ENCODE peak calls at places on chromosomes 6 and 20, in ten cellular contexts. P is AG04450, F is HFFc6, C is neural progenitor cell, W is B cell, A is body of pancreas, D is IMR-90, M is cardiac fibroblast, B is uterus, E is epithelial cell of proximal tubule. T is an unnamed sample.

GRCh38 chr20:1308067-1308701 is 20.8 kb downstream of the SDCBP2 start:
- DNase-seq in P (no peak), F (no peak), C (no peak), W (no peak), A (no peak), D (no peak), M (no peak), B (no peak), E (no peak), T (no peak)

GRCh38 chr6:409370-409972 is 17.9 kb downstream of the IRF4 start:
- DNase-seq in P (no peak), F (no peak), C (no peak), W (no peak), A (no peak), D (no peak), M (no peak), B (no peak), E (no peak), T (no peak)

GRCh38 chr6:156720739-156721714 is 56.2 kb upstream of the ARID1B start:
- DNase-seq in P (no peak), F (no peak), C (peak), W (peak), A (peak), D (peak), M (peak), B (peak), E (peak), T (peak)

GRCh38 chr6:21438237-21438985 is 155.1 kb upstream of the SOX4 start:
- DNase-seq in P (no peak), F (no peak), C (no peak), W (peak), A (no peak), D (no peak), M (no peak), B (no peak), E (no peak), T (no peak)

GRCh38 chr6:3356056-3356823 is 97.5 kb downstream of the PSMG4 start:
- DNase-seq in P (no peak), F (peak), C (peak), W (peak), A (peak), D (peak), M (peak), B (peak), E (no peak), T (peak)

GRCh38 chr6:160348552-160349441 is 619 bp downstream of the SLC22A3 start:
- DNase-seq in P (no peak), F (no peak), C (peak), W (no peak), A (peak), D (no peak), M (peak), B (no peak), E (no peak), T (peak)

GRCh38 chr6:132490024-132490423 is 22.9 kb downstream of the STX7 start:
- DNase-seq in P (no peak), F (peak), C (no peak), W (peak), A (no peak), D (no peak), M (peak), B (no peak), E (no peak), T (no peak)

GRCh38 chr6:108080010-108080780 is 5.7 kb upstream of the OSTM1 start:
- DNase-seq in P (no peak), F (peak), C (no peak), W (no peak), A (no peak), D (peak), M (peak), B (no peak), E (no peak), T (no peak)

GRCh38 chr20:21189761-21190523 is 64.1 kb downstream of the KIZ start:
- DNase-seq in P (no peak), F (no peak), C (peak), W (no peak), A (no peak), D (no peak), M (no peak), B (no peak), E (no peak), T (no peak)

GRCh38 chr20:56748476-56749377 is 119.6 kb downstream of the TFAP2C start:
- DNase-seq in P (no peak), F (no peak), C (no peak), W (no peak), A (no peak), D (no peak), M (no peak), B (no peak), E (no peak), T (no peak)

GRCh38 chr20:34522969-34523871 is 7.0 kb downstream of the DYNLRB1 start:
- DNase-seq in P (peak), F (peak), C (peak), W (peak), A (peak), D (peak), M (peak), B (peak), E (no peak), T (peak)

GRCh38 chr20:1674361-1674760 is 16.8 kb upstream of the SIRPG start:
- DNase-seq in P (no peak), F (no peak), C (no peak), W (no peak), A (no peak), D (no peak), M (no peak), B (no peak), E (no peak), T (no peak)

GRCh38 chr6:89022747-89023289 is 57.7 kb upstream of the PNRC1 start:
- DNase-seq in P (no peak), F (peak), C (no peak), W (no peak), A (no peak), D (peak), M (peak), B (no peak), E (peak), T (no peak)

GRCh38 chr6:55003726-55004415 is 157.3 kb downstream of the FAM83B start:
- DNase-seq in P (no peak), F (no peak), C (no peak), W (no peak), A (no peak), D (no peak), M (no peak), B (no peak), E (no peak), T (no peak)

GRCh38 chr6:157274471-157275226 is 48.7 kb downstream of the TMEM242 start:
- DNase-seq in P (no peak), F (peak), C (peak), W (peak), A (peak), D (peak), M (peak), B (peak), E (no peak), T (peak)

GRCh38 chr20:33675127-33675954 is 1.1 kb upstream of the NECAB3 start:
- DNase-seq in P (no peak), F (no peak), C (no peak), W (no peak), A (no peak), D (no peak), M (peak), B (peak), E (no peak), T (no peak)

GRCh38 chr6:118808794-118809668 is 84.9 kb upstream of the ASF1A start:
- DNase-seq in P (no peak), F (no peak), C (no peak), W (peak), A (no peak), D (no peak), M (peak), B (no peak), E (no peak), T (no peak)

GRCh38 chr6:89251976-89252375 is 34.8 kb upstream of the GABRR1 start:
- DNase-seq in P (no peak), F (no peak), C (no peak), W (no peak), A (no peak), D (no peak), M (no peak), B (no peak), E (no peak), T (no peak)

GRCh38 chr20:53867741-53868351 is 202.5 kb downstream of the BCAS1 start:
- DNase-seq in P (no peak), F (no peak), C (peak), W (no peak), A (no peak), D (no peak), M (no peak), B (no peak), E (no peak), T (no peak)

GRCh38 chr6:122459240-122459639 is 12.4 kb downstream of the SERINC1 start:
- DNase-seq in P (no peak), F (no peak), C (no peak), W (no peak), A (no peak), D (peak), M (no peak), B (no peak), E (no peak), T (no peak)

GRCh38 chr6:92945799-92946198 is 473.6 kb downstream of the EPHA7 start:
- DNase-seq in P (no peak), F (no peak), C (no peak), W (no peak), A (no peak), D (no peak), M (peak), B (no peak), E (peak), T (no peak)

GRCh38 chr6:164478426-164478825 is 831.0 kb downstream of the C6orf118 start:
- DNase-seq in P (no peak), F (no peak), C (peak), W (no peak), A (no peak), D (no peak), M (no peak), B (no peak), E (no peak), T (no peak)

GRCh38 chr20:5654557-5654956 is 95.6 kb upstream of the SHLD1 start:
- DNase-seq in P (peak), F (peak), C (no peak), W (no peak), A (no peak), D (peak), M (peak), B (no peak), E (peak), T (no peak)

GRCh38 chr6:125931733-125932450 is 24.7 kb upstream of the HINT3 start:
- DNase-seq in P (no peak), F (no peak), C (no peak), W (no peak), A (no peak), D (peak), M (no peak), B (no peak), E (no peak), T (no peak)

GRCh38 chr6:45786243-45786795 is 229.3 kb downstream of the CLIC5 start:
- DNase-seq in P (no peak), F (no peak), C (peak), W (no peak), A (no peak), D (no peak), M (no peak), B (no peak), E (peak), T (no peak)

GRCh38 chr6:33575211-33575610 is 4.9 kb downstream of the BAK1 start:
- DNase-seq in P (no peak), F (no peak), C (no peak), W (no peak), A (no peak), D (no peak), M (no peak), B (no peak), E (no peak), T (no peak)

GRCh38 chr6:122286512-122286911 is 112.9 kb upstream of the HSF2 start:
- DNase-seq in P (no peak), F (no peak), C (no peak), W (no peak), A (no peak), D (no peak), M (no peak), B (no peak), E (no peak), T (no peak)

GRCh38 chr6:116083052-116083451 is 17.6 kb upstream of the NT5DC1 start:
- DNase-seq in P (no peak), F (no peak), C (no peak), W (no peak), A (no peak), D (no peak), M (no peak), B (no peak), E (no peak), T (no peak)

DNA sequence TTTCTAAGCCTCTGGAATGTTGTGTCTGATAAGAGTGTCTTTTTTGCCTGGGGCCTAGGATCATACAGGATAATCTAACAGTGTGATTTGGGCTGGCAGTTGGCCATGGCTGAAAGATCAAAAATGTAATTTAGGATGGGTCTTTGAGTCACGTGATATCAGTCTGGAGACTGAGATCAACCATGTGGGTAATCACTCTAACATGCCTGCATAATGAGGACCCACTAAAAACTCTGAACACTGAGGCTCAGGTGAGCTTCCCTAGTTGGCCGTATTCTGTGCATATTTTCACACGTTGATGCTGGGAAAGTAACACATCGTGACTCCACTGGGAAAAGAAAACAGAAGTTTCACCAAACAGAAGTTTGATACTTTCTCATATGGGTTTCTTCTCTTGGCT is 6.3 kb upstream of the MMS22L start:
- DNase-seq in P (no peak), F (no peak), C (no peak), W (no peak), A (no peak), D (no peak), M (no peak), B (no peak), E (no peak), T (no peak)
- TF ChIP-seq CTCF in P (no peak), F (no peak), C (no peak), W (no peak), A (no peak), D (no peak), M (no peak), B (no peak), E (no peak), T (no peak)

DNA sequence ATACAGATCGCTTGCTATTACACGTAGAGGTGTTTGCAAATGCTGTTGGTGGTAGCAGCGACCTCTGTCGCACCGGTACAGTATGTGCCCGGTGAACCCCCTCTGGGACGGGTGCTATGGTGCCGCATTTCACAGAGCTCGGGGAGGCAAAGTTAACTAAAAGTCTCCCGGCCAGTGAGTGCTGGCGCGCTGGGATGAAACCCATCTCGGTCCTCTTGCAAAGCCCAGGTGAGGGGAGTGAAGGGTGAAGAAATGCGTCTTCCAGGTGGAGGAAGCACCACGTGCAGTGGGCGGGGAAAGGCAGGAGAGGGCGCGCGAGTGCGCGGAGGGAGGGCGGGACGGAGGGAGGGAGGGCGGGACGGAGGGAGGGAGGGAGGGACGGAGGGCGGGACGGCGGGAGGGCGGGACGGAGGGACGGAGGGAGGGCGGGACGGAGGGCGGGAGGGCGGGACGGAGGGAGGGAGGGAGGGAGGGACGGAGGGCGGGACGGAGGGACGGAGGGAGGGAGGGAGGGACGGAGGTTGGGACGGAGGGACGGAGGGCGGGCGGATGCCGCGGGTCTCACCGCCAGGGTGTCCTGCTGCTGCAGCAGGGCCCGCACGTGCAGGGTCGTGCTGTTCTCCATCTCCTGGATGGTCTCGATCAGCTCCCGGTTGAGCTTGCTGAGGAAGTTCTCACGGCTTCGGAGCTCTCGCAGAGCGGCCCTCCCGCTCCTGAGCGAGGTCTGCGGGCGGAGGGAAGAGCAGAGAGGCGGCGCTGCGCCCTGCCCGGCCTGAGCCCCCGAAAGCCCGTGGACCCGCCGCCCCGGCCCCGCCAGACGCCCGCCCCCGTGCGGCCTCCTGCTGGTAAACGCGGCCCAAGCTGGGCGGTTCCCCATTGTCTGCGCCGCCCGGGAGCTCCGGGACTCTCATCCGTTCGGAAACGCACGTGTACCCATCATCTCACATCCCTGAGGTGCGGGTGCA is 11.7 kb downstream of the C20orf96 start:
- DNase-seq in P (no peak), F (no peak), C (peak), W (peak), A (no peak), D (no peak), M (no peak), B (peak), E (no peak), T (no peak)
- TF ChIP-seq CTCF in P (no peak), F (no peak), C (peak), W (no peak), A (no peak), D (no peak), M (peak), B (peak), E (no peak), T (no peak)

GRCh38 chr6:112008482-112008881 is 45.4 kb upstream of the CCN6 start:
- DNase-seq in P (no peak), F (peak), C (no peak), W (no peak), A (no peak), D (peak), M (no peak), B (no peak), E (no peak), T (no peak)

GRCh38 chr6:112007805-112008204 is 46.1 kb upstream of the CCN6 start:
- DNase-seq in P (no peak), F (peak), C (no peak), W (no peak), A (no peak), D (peak), M (peak), B (peak), E (no peak), T (peak)

GRCh38 chr6:112013051-112013450 is 40.9 kb upstream of the CCN6 start:
- DNase-seq in P (no peak), F (no peak), C (no peak), W (no peak), A (no peak), D (peak), M (no peak), B (no peak), E (no peak), T (no peak)

GRCh38 chr6:112007254-112007653 is 46.6 kb upstream of the CCN6 start:
- DNase-seq in P (no peak), F (no peak), C (no peak), W (no peak), A (no peak), D (no peak), M (peak), B (no peak), E (no peak), T (no peak)

DNA sequence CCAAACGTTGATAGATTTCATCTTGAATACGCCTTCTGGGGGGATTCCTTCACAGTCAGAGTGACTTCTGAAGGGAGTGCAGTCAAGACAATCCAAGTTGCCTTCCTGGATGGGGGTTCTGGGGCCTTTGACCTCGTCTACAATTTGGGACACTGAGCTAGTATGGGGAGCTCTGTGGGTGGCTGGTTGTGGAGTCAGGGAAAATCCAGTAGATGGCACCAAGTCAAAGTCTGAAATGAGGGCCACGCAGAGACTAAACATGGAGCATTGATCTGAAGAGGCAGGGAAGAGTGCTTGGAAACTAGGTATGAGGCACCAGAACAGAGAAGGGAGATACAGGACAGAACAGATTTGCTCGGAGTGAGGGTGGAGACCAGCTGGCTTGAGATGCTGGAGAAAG is 43.6 kb upstream of the CCN6 start:
- DNase-seq in P (no peak), F (peak), C (no peak), W (no peak), A (no peak), D (no peak), M (no peak), B (no peak), E (no peak), T (no peak)
- TF ChIP-seq CTCF in P (no peak), F (peak), C (no peak), W (no peak), A (no peak), D (no peak), M (peak), B (no peak), E (peak), T (no peak)

GRCh38 chr20:4256886-4257285 is 241.5 kb upstream of the RNF24 start:
- DNase-seq in P (no peak), F (peak), C (peak), W (no peak), A (no peak), D (no peak), M (no peak), B (no peak), E (no peak), T (no peak)

GRCh38 chr20:4263011-4263410 is 247.7 kb upstream of the RNF24 start:
- DNase-seq in P (no peak), F (no peak), C (no peak), W (no peak), A (no peak), D (no peak), M (no peak), B (no peak), E (no peak), T (no peak)

GRCh38 chr20:4260102-4260501 is 244.7 kb upstream of the RNF24 start:
- DNase-seq in P (no peak), F (no peak), C (no peak), W (no peak), A (no peak), D (no peak), M (no peak), B (no peak), E (no peak), T (no peak)

GRCh38 chr20:4266183-4266582 is 250.8 kb upstream of the RNF24 start:
- DNase-seq in P (no peak), F (no peak), C (no peak), W (no peak), A (no peak), D (no peak), M (no peak), B (no peak), E (no peak), T (no peak)

DNA sequence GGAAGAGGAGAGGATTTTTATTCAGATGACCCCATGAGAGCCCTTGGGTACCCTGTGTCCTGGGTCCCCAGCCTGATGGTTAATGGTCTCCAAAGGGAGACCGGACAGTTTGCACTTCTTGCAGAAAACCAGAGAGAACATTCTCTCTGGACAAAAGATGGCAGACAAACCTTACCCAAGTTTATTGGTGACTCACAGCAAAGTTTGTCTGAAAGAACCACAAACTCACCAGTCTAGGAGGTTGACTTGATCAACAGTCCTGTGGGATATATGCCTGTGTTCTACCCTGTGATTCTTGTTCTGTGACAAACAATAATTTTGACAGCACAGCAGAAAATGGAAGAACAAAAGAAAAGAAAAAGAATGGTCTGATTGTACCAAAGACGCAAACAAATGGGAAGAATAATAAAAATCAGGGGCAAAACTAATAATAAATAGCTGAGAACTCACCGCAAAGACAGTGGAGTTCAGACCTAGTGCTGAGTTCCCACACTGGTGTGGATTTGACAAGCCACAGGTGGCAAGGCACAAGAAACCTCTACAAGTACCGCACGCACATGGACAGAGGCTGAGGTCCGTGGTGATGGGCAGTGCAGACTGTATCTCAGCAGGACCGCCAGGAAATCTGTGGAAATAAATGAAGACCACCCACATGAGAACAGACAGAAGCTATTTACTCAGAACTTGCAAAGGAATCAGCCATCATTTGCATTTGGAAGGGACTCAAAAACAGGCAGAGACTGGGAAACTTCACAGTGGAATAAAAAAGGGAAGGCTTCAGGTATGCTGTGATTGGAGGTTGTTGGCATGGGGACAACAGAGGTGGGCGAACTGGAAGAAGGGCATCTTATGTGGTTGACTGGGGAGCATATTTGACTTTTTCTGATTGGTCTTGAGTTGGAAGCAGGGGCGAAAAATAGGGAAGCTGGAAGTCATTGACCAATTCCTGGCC is 246.3 kb upstream of the RNF24 start:
- DNase-seq in P (peak), F (peak), C (no peak), W (no peak), A (no peak), D (peak), M (no peak), B (no peak), E (no peak), T (no peak)
- TF ChIP-seq CTCF in P (no peak), F (peak), C (no peak), W (no peak), A (no peak), D (peak), M (no peak), B (no peak), E (no peak), T (no peak)